ENCODE peak calls at places on chromosomes 7 and 10, in eight cellular contexts. One of them, this sample, is unnamed.

GRCh38 chr7:4753610-4754432 is 21.6 kb upstream of the AP5Z1 start:
- DNase-seq in CD4-positive, alpha-beta T cell: peak
- DNase-seq in AG09309: no peak
- DNase-seq in tibial nerve: peak
- DNase-seq in SK-N-SH: peak
- DNase-seq in tibial artery: peak
- DNase-seq in uterus: peak
- DNase-seq in AG04450: no peak
- DNase-seq in this sample: no peak

GRCh38 chr7:44629825-44630580 is 23.6 kb downstream of the OGDH start:
- DNase-seq in tibial artery: no peak
- DNase-seq in CD4-positive, alpha-beta T cell: no peak
- DNase-seq in AG04450: no peak
- DNase-seq in SK-N-SH: no peak
- DNase-seq in uterus: no peak
- DNase-seq in tibial nerve: no peak
- DNase-seq in AG09309: no peak
- DNase-seq in this sample: no peak

GRCh38 chr7:11551470-11551869 is 280.5 kb downstream of the THSD7A start:
- DNase-seq in SK-N-SH: no peak
- DNase-seq in AG04450: no peak
- DNase-seq in uterus: no peak
- DNase-seq in AG09309: no peak
- DNase-seq in tibial artery: no peak
- DNase-seq in CD4-positive, alpha-beta T cell: no peak
- DNase-seq in tibial nerve: no peak
- DNase-seq in this sample: no peak

GRCh38 chr10:122336961-122337360 is 37.5 kb upstream of the PLEKHA1 start:
- DNase-seq in AG09309: no peak
- DNase-seq in SK-N-SH: no peak
- DNase-seq in CD4-positive, alpha-beta T cell: no peak
- DNase-seq in AG04450: no peak
- DNase-seq in uterus: no peak
- DNase-seq in tibial nerve: no peak
- DNase-seq in tibial artery: no peak
- DNase-seq in this sample: no peak

GRCh38 chr7:151723321-151723720 is 153.6 kb downstream of the PRKAG2 start:
- DNase-seq in AG04450: no peak
- DNase-seq in tibial nerve: no peak
- DNase-seq in CD4-positive, alpha-beta T cell: no peak
- DNase-seq in SK-N-SH: no peak
- DNase-seq in tibial artery: no peak
- DNase-seq in uterus: no peak
- DNase-seq in AG09309: no peak
- DNase-seq in this sample: no peak

GRCh38 chr10:89476676-89477075 is 58.7 kb downstream of the SLC16A12 start:
- DNase-seq in uterus: no peak
- DNase-seq in AG09309: no peak
- DNase-seq in SK-N-SH: no peak
- DNase-seq in tibial artery: no peak
- DNase-seq in AG04450: no peak
- DNase-seq in tibial nerve: no peak
- DNase-seq in CD4-positive, alpha-beta T cell: no peak
- DNase-seq in this sample: no peak

GRCh38 chr10:68155615-68156205 is 46.4 kb downstream of the MYPN start:
- DNase-seq in AG04450: no peak
- DNase-seq in CD4-positive, alpha-beta T cell: no peak
- DNase-seq in SK-N-SH: no peak
- DNase-seq in tibial artery: no peak
- DNase-seq in tibial nerve: no peak
- DNase-seq in uterus: no peak
- DNase-seq in AG09309: no peak
- DNase-seq in this sample: no peak

GRCh38 chr10:69449841-69450240 is 1.4 kb upstream of the TSPAN15 start:
- DNase-seq in SK-N-SH: peak
- DNase-seq in AG04450: no peak
- DNase-seq in uterus: peak
- DNase-seq in tibial artery: no peak
- DNase-seq in CD4-positive, alpha-beta T cell: peak
- DNase-seq in tibial nerve: peak
- DNase-seq in AG09309: no peak
- DNase-seq in this sample: no peak

GRCh38 chr7:90507692-90508091 is 38.3 kb downstream of the PTTG1IP2 start:
- DNase-seq in CD4-positive, alpha-beta T cell: no peak
- DNase-seq in uterus: no peak
- DNase-seq in SK-N-SH: no peak
- DNase-seq in AG04450: no peak
- DNase-seq in tibial nerve: no peak
- DNase-seq in tibial artery: no peak
- DNase-seq in AG09309: no peak
- DNase-seq in this sample: no peak

GRCh38 chr10:21364196-21365114 is 161.0 kb downstream of the SKIDA1 start:
- DNase-seq in AG09309: peak
- DNase-seq in uterus: no peak
- DNase-seq in tibial artery: no peak
- DNase-seq in AG04450: peak
- DNase-seq in CD4-positive, alpha-beta T cell: no peak
- DNase-seq in SK-N-SH: no peak
- DNase-seq in tibial nerve: no peak
- DNase-seq in this sample: peak

GRCh38 chr7:133861876-133862275 is 265.3 kb upstream of the LRGUK start:
- DNase-seq in AG04450: no peak
- DNase-seq in uterus: no peak
- DNase-seq in tibial nerve: no peak
- DNase-seq in CD4-positive, alpha-beta T cell: no peak
- DNase-seq in AG09309: no peak
- DNase-seq in SK-N-SH: no peak
- DNase-seq in tibial artery: no peak
- DNase-seq in this sample: no peak

GRCh38 chr10:61627266-61627665 is 35.5 kb upstream of the CABCOCO1 start:
- DNase-seq in AG04450: no peak
- DNase-seq in AG09309: no peak
- DNase-seq in SK-N-SH: no peak
- DNase-seq in tibial nerve: no peak
- DNase-seq in tibial artery: no peak
- DNase-seq in uterus: no peak
- DNase-seq in CD4-positive, alpha-beta T cell: no peak
- DNase-seq in this sample: no peak

GRCh38 chr10:86295351-86295750 is 71.2 kb downstream of the GRID1 start:
- DNase-seq in SK-N-SH: peak
- DNase-seq in uterus: no peak
- DNase-seq in AG09309: no peak
- DNase-seq in AG04450: no peak
- DNase-seq in tibial nerve: no peak
- DNase-seq in tibial artery: peak
- DNase-seq in CD4-positive, alpha-beta T cell: no peak
- DNase-seq in this sample: no peak

GRCh38 chr10:28200804-28201203 is 102.1 kb downstream of the MPP7 start:
- DNase-seq in tibial artery: no peak
- DNase-seq in tibial nerve: no peak
- DNase-seq in AG04450: no peak
- DNase-seq in SK-N-SH: no peak
- DNase-seq in uterus: no peak
- DNase-seq in CD4-positive, alpha-beta T cell: no peak
- DNase-seq in AG09309: no peak
- DNase-seq in this sample: no peak

GRCh38 chr7:142094861-142095260 is 16.7 kb upstream of the MGAM2 start:
- DNase-seq in AG09309: no peak
- DNase-seq in AG04450: no peak
- DNase-seq in tibial nerve: no peak
- DNase-seq in CD4-positive, alpha-beta T cell: no peak
- DNase-seq in uterus: no peak
- DNase-seq in tibial artery: no peak
- DNase-seq in SK-N-SH: no peak
- DNase-seq in this sample: no peak

GRCh38 chr10:55397777-55398176 is 596.7 kb upstream of the PCDH15 start:
- DNase-seq in SK-N-SH: no peak
- DNase-seq in tibial artery: no peak
- DNase-seq in CD4-positive, alpha-beta T cell: no peak
- DNase-seq in uterus: no peak
- DNase-seq in AG09309: no peak
- DNase-seq in AG04450: no peak
- DNase-seq in tibial nerve: no peak
- DNase-seq in this sample: no peak

GRCh38 chr7:75850222-75850621 is 28.6 kb upstream of the RHBDD2 start:
- DNase-seq in SK-N-SH: no peak
- DNase-seq in uterus: no peak
- DNase-seq in CD4-positive, alpha-beta T cell: no peak
- DNase-seq in tibial nerve: no peak
- DNase-seq in AG09309: no peak
- DNase-seq in AG04450: no peak
- DNase-seq in tibial artery: no peak
- DNase-seq in this sample: no peak

GRCh38 chr10:69835233-69835632 is 33.5 kb downstream of the COL13A1 start:
- DNase-seq in tibial nerve: no peak
- DNase-seq in uterus: no peak
- DNase-seq in SK-N-SH: no peak
- DNase-seq in CD4-positive, alpha-beta T cell: no peak
- DNase-seq in tibial artery: no peak
- DNase-seq in AG04450: no peak
- DNase-seq in AG09309: no peak
- DNase-seq in this sample: no peak

GRCh38 chr10:79074732-79075131 is 6.0 kb downstream of the ZMIZ1 start:
- DNase-seq in SK-N-SH: peak
- DNase-seq in AG04450: no peak
- DNase-seq in CD4-positive, alpha-beta T cell: no peak
- DNase-seq in AG09309: no peak
- DNase-seq in uterus: no peak
- DNase-seq in tibial artery: no peak
- DNase-seq in tibial nerve: no peak
- DNase-seq in this sample: no peak

GRCh38 chr7:81267508-81267907 is 348.7 kb upstream of the SEMA3C start:
- DNase-seq in tibial artery: no peak
- DNase-seq in CD4-positive, alpha-beta T cell: no peak
- DNase-seq in SK-N-SH: no peak
- DNase-seq in AG04450: peak
- DNase-seq in tibial nerve: no peak
- DNase-seq in uterus: no peak
- DNase-seq in AG09309: no peak
- DNase-seq in this sample: no peak

GRCh38 chr7:49398236-49398635 is 375.2 kb upstream of the VWC2 start:
- DNase-seq in uterus: no peak
- DNase-seq in SK-N-SH: no peak
- DNase-seq in AG04450: no peak
- DNase-seq in AG09309: no peak
- DNase-seq in tibial nerve: no peak
- DNase-seq in CD4-positive, alpha-beta T cell: no peak
- DNase-seq in tibial artery: no peak
- DNase-seq in this sample: no peak

GRCh38 chr7:91596287-91596686 is 284.2 kb downstream of the MTERF1 start:
- DNase-seq in AG04450: no peak
- DNase-seq in tibial nerve: no peak
- DNase-seq in tibial artery: no peak
- DNase-seq in SK-N-SH: no peak
- DNase-seq in uterus: no peak
- DNase-seq in AG09309: no peak
- DNase-seq in CD4-positive, alpha-beta T cell: no peak
- DNase-seq in this sample: no peak

GRCh38 chr7:127417346-127417745 is 24.8 kb upstream of the ZNF800 start:
- DNase-seq in AG09309: no peak
- DNase-seq in tibial artery: no peak
- DNase-seq in uterus: no peak
- DNase-seq in CD4-positive, alpha-beta T cell: no peak
- DNase-seq in AG04450: no peak
- DNase-seq in SK-N-SH: no peak
- DNase-seq in tibial nerve: no peak
- DNase-seq in this sample: no peak

GRCh38 chr7:44143606-44144250 is 2.6 kb upstream of the MYL7 start:
- DNase-seq in CD4-positive, alpha-beta T cell: no peak
- DNase-seq in uterus: no peak
- DNase-seq in tibial artery: peak
- DNase-seq in tibial nerve: no peak
- DNase-seq in AG09309: no peak
- DNase-seq in SK-N-SH: peak
- DNase-seq in AG04450: no peak
- DNase-seq in this sample: no peak

GRCh38 chr10:129970404-129971364 is 6.6 kb upstream of the EBF3 start:
- DNase-seq in SK-N-SH: peak
- DNase-seq in AG04450: no peak
- DNase-seq in AG09309: no peak
- DNase-seq in CD4-positive, alpha-beta T cell: no peak
- DNase-seq in tibial nerve: no peak
- DNase-seq in tibial artery: peak
- DNase-seq in uterus: no peak
- DNase-seq in this sample: no peak

GRCh38 chr7:57423768-57424167 is 26.2 kb upstream of the ZNF716 start:
- DNase-seq in tibial nerve: no peak
- DNase-seq in tibial artery: no peak
- DNase-seq in AG04450: no peak
- DNase-seq in uterus: no peak
- DNase-seq in AG09309: no peak
- DNase-seq in CD4-positive, alpha-beta T cell: no peak
- DNase-seq in SK-N-SH: no peak
- DNase-seq in this sample: no peak
- TF ChIP-seq CTCF in tibial nerve: no peak
- TF ChIP-seq CTCF in tibial artery: no peak
- TF ChIP-seq CTCF in AG04450: no peak
- TF ChIP-seq CTCF in uterus: no peak
- TF ChIP-seq CTCF in AG09309: no peak
- TF ChIP-seq CTCF in CD4-positive, alpha-beta T cell: no peak
- TF ChIP-seq CTCF in SK-N-SH: peak
- TF ChIP-seq CTCF in this sample: no peak

GRCh38 chr10:109780997-109781396 is 142.3 kb downstream of the XPNPEP1 start:
- DNase-seq in AG09309: no peak
- DNase-seq in CD4-positive, alpha-beta T cell: no peak
- DNase-seq in AG04450: no peak
- DNase-seq in tibial nerve: no peak
- DNase-seq in tibial artery: no peak
- DNase-seq in uterus: no peak
- DNase-seq in SK-N-SH: no peak
- DNase-seq in this sample: no peak
- TF ChIP-seq CTCF in AG09309: no peak
- TF ChIP-seq CTCF in CD4-positive, alpha-beta T cell: no peak
- TF ChIP-seq CTCF in AG04450: no peak
- TF ChIP-seq CTCF in tibial nerve: no peak
- TF ChIP-seq CTCF in tibial artery: no peak
- TF ChIP-seq CTCF in uterus: no peak
- TF ChIP-seq CTCF in SK-N-SH: no peak
- TF ChIP-seq CTCF in this sample: no peak

GRCh38 chr7:40870108-40870507 is 735.3 kb downstream of the SUGCT start:
- DNase-seq in AG04450: no peak
- DNase-seq in SK-N-SH: no peak
- DNase-seq in uterus: no peak
- DNase-seq in tibial nerve: no peak
- DNase-seq in tibial artery: no peak
- DNase-seq in AG09309: no peak
- DNase-seq in CD4-positive, alpha-beta T cell: no peak
- DNase-seq in this sample: no peak

GRCh38 chr7:40865441-40866233 is 730.8 kb downstream of the SUGCT start:
- DNase-seq in tibial artery: no peak
- DNase-seq in AG04450: no peak
- DNase-seq in uterus: no peak
- DNase-seq in CD4-positive, alpha-beta T cell: no peak
- DNase-seq in SK-N-SH: no peak
- DNase-seq in AG09309: no peak
- DNase-seq in tibial nerve: no peak
- DNase-seq in this sample: no peak

GRCh38 chr7:40866601-40867000 is 731.8 kb downstream of the SUGCT start:
- DNase-seq in CD4-positive, alpha-beta T cell: no peak
- DNase-seq in AG04450: no peak
- DNase-seq in tibial nerve: peak
- DNase-seq in AG09309: peak
- DNase-seq in uterus: peak
- DNase-seq in SK-N-SH: no peak
- DNase-seq in tibial artery: no peak
- DNase-seq in this sample: no peak
- TF ChIP-seq CTCF in CD4-positive, alpha-beta T cell: no peak
- TF ChIP-seq CTCF in AG04450: peak
- TF ChIP-seq CTCF in tibial nerve: no peak
- TF ChIP-seq CTCF in AG09309: peak
- TF ChIP-seq CTCF in uterus: peak
- TF ChIP-seq CTCF in SK-N-SH: no peak
- TF ChIP-seq CTCF in tibial artery: no peak
- TF ChIP-seq CTCF in this sample: no peak

GRCh38 chr7:135128931-135129330 is 18.9 kb upstream of the TMEM140 start:
- DNase-seq in CD4-positive, alpha-beta T cell: no peak
- DNase-seq in SK-N-SH: no peak
- DNase-seq in tibial nerve: no peak
- DNase-seq in AG09309: no peak
- DNase-seq in uterus: no peak
- DNase-seq in AG04450: no peak
- DNase-seq in tibial artery: no peak
- DNase-seq in this sample: no peak
- TF ChIP-seq CTCF in CD4-positive, alpha-beta T cell: no peak
- TF ChIP-seq CTCF in SK-N-SH: no peak
- TF ChIP-seq CTCF in tibial nerve: no peak
- TF ChIP-seq CTCF in AG09309: no peak
- TF ChIP-seq CTCF in uterus: no peak
- TF ChIP-seq CTCF in AG04450: no peak
- TF ChIP-seq CTCF in tibial artery: no peak
- TF ChIP-seq CTCF in this sample: no peak